ENCODE peak calls at places on chromosomes 16 and 17, in five cellular contexts. U is adrenal gland; H is stimulated activated CD4-positive, alpha-beta T cell treated with anti-CD3 and anti-CD28 coated beads, Interleukin-4, amount 100 ng/mL, for 4 hours; C is activated CD8-positive, alpha-beta memory T cell treated with anti-CD3 and anti-CD28 coated beads, Interleukin-2, amount 10 ng/mL, durations not matched to agents 7 days and 5 days; F is activated naive CD8-positive, alpha-beta T cell treated with anti-CD3 and anti-CD28 coated beads for 36 hours. W is an unnamed sample.

GRCh38 chr16:84312783-84313382 is 18.2 kb downstream of the WFDC1 start:
- DNase-seq in U (no peak), H (no peak), C (no peak), F (no peak), W (peak; percentile 41)

GRCh38 chr16:27066655-27067054 is at the start of gene C16orf82:
- DNase-seq in U (no peak), H (no peak), C (no peak), F (no peak), W (no peak)

GRCh38 chr17:57528084-57528451 is 217.0 kb downstream of the CCDC182 start:
- DNase-seq in U (no peak), H (no peak), C (no peak), F (no peak), W (no peak)

GRCh38 chr17:29911641-29912177 is 18.3 kb downstream of the SSH2 start:
- DNase-seq in U (no peak), H (no peak), C (no peak), F (no peak), W (no peak)

GRCh38 chr17:2057130-2057713 is 2.3 kb downstream of the HIC1 start:
- DNase-seq in U (no peak), H (no peak), C (peak; percentile 47), F (peak; percentile 48), W (peak; percentile 57)

GRCh38 chr16:84742561-84743200 is 42.9 kb downstream of the USP10 start:
- DNase-seq in U (no peak), H (no peak), C (no peak), F (no peak), W (no peak)

GRCh38 chr16:88769617-88770458 is 15.2 kb downstream of the PIEZO1 start:
- DNase-seq in U (no peak), H (no peak), C (peak; percentile 52), F (peak; percentile 35), W (peak; percentile 74)

GRCh38 chr16:49061315-49061714 is 220.3 kb downstream of the CBLN1 start:
- DNase-seq in U (no peak), H (no peak), C (no peak), F (no peak), W (no peak)

GRCh38 chr16:85166281-85166680 is 54.0 kb upstream of the CIBAR2 start:
- DNase-seq in U (no peak), H (no peak), C (no peak), F (no peak), W (no peak)

GRCh38 chr17:28724500-28725165 is 1.4 kb downstream of the TLCD1 start:
- DNase-seq in U (no peak), H (no peak), C (no peak), F (no peak), W (no peak)

GRCh38 chr17:2070241-2071023 is 15.5 kb downstream of the HIC1 start:
- DNase-seq in U (no peak), H (peak; percentile 13), C (peak; percentile 96), F (peak; percentile 77), W (no peak)

GRCh38 chr16:3173892-3174617 is 13.9 kb upstream of the OR1F1 start:
- DNase-seq in U (no peak), H (no peak), C (peak; percentile 58), F (peak; percentile 52), W (peak; percentile 74)

GRCh38 chr16:47905771-47906170 is 250.0 kb downstream of the ABCC12 start:
- DNase-seq in U (no peak), H (no peak), C (no peak), F (no peak), W (no peak)

GRCh38 chr16:2325791-2326190 is 14.7 kb downstream of the ABCA3 start:
- DNase-seq in U (no peak), H (no peak), C (no peak), F (no peak), W (no peak)

GRCh38 chr17:28846231-28846630 is 3.6 kb upstream of the FAM222B start:
- DNase-seq in U (no peak), H (peak; percentile 43), C (no peak), F (no peak), W (no peak)

GRCh38 chr17:73119631-73120030 is 27.1 kb upstream of the SLC39A11 start:
- DNase-seq in U (no peak), H (no peak), C (no peak), F (no peak), W (no peak)

GRCh38 chr17:8997994-8998628 is 23.2 kb upstream of the NTN1 start:
- DNase-seq in U (peak; percentile 38), H (peak; percentile 68), C (peak; percentile 83), F (peak; percentile 76), W (peak; percentile 75)

GRCh38 chr16:84117482-84117843 is 721 bp upstream of the MBTPS1 start:
- DNase-seq in U (no peak), H (peak; percentile 40), C (no peak), F (no peak), W (no peak)

GRCh38 chr16:58417600-58417999 is 25.3 kb downstream of the GINS3 start:
- DNase-seq in U (no peak), H (no peak), C (no peak), F (no peak), W (no peak)

GRCh38 chr17:3976675-3977171 is 12.5 kb upstream of the ATP2A3 start:
- DNase-seq in U (peak; percentile 88), H (no peak), C (no peak), F (no peak), W (no peak)

GRCh38 chr17:27573971-27574525 is 56.9 kb upstream of the LGALS9 start:
- DNase-seq in U (peak; percentile 70), H (no peak), C (no peak), F (no peak), W (no peak)

GRCh38 chr17:7572588-7573323 is 6.7 kb upstream of the CD68 start:
- DNase-seq in U (peak; percentile 99), H (peak; percentile 100), C (peak; percentile 100), F (peak; percentile 99), W (peak; percentile 99)

GRCh38 chr16:2785101-2785991 is 2.0 kb downstream of the PRSS33 start:
- DNase-seq in U (peak; percentile 8), H (peak; percentile 38), C (no peak), F (peak; percentile 60), W (no peak)

GRCh38 chr16:69131167-69131748 is 1.1 kb downstream of the CHTF8 start:
- DNase-seq in U (no peak), H (peak; percentile 41), C (no peak), F (no peak), W (peak; percentile 41)

GRCh38 chr16:88063201-88063773 is 112.1 kb downstream of the BANP start:
- DNase-seq in U (peak; percentile 22), H (no peak), C (no peak), F (no peak), W (no peak)

GRCh38 chr17:58318627-58319180 is 9.9 kb downstream of the TSPOAP1 start:
- DNase-seq in U (no peak), H (no peak), C (peak; percentile 31), F (no peak), W (no peak)

GRCh38 chr17:9900744-9901143 is 4.3 kb downstream of the RCVRN start:
- DNase-seq in U (no peak), H (no peak), C (no peak), F (no peak), W (no peak)

GRCh38 chr17:82392209-82392920 is 20.8 kb downstream of the UTS2R start:
- DNase-seq in U (no peak), H (no peak), C (no peak), F (no peak), W (no peak)

GRCh38 chr17:491086-492014 is 138.7 kb upstream of the RPH3AL start:
- DNase-seq in U (peak; percentile 50), H (peak; percentile 27), C (peak; percentile 44), F (peak; percentile 60), W (peak; percentile 72)

GRCh38 chr16:77599793-77600415 is 122.4 kb upstream of the NUDT7 start:
- DNase-seq in U (peak; percentile 21), H (no peak), C (no peak), F (no peak), W (peak; percentile 16)

GRCh38 chr16:69660166-69660565 is 66.2 kb downstream of the NQO1 start:
- DNase-seq in U (no peak), H (no peak), C (no peak), F (no peak), W (no peak)

W was measured in nephron progenitor cell.